ENCODE peak calls at places on chromosome 1, in six cellular contexts. One of them, this sample, is unnamed.

GRCh38 chr1:189769448-189769847 is 708.2 kb downstream of the BRINP3 start:
- DNase-seq in A549: no peak
- DNase-seq in endothelial cell of umbilical vein: no peak
- DNase-seq in K562: no peak
- DNase-seq in GM12878: no peak
- DNase-seq in HepG2: no peak
- DNase-seq in this sample: no peak

GRCh38 chr1:220371324-220371723 is 99.1 kb upstream of the RAB3GAP2 start:
- DNase-seq in A549: no peak
- DNase-seq in endothelial cell of umbilical vein: no peak
- DNase-seq in K562: no peak
- DNase-seq in GM12878: no peak
- DNase-seq in HepG2: no peak
- DNase-seq in this sample: no peak

GRCh38 chr1:204509186-204509635 is 7.0 kb upstream of the MDM4 start:
- DNase-seq in A549: no peak
- DNase-seq in endothelial cell of umbilical vein: no peak
- DNase-seq in K562: no peak
- DNase-seq in GM12878: no peak
- DNase-seq in HepG2: peak; percentile 38
- DNase-seq in this sample: no peak

GRCh38 chr1:54348700-54349021 is 57.5 kb downstream of the SSBP3 start:
- DNase-seq in A549: no peak
- DNase-seq in endothelial cell of umbilical vein: no peak
- DNase-seq in K562: no peak
- DNase-seq in GM12878: no peak
- DNase-seq in HepG2: no peak
- DNase-seq in this sample: no peak

GRCh38 chr1:67372898-67373297 is 57.3 kb downstream of the SERBP1 start:
- DNase-seq in A549: no peak
- DNase-seq in endothelial cell of umbilical vein: no peak
- DNase-seq in K562: no peak
- DNase-seq in GM12878: no peak
- DNase-seq in HepG2: no peak
- DNase-seq in this sample: no peak

GRCh38 chr1:186143521-186143920 is 231.5 kb downstream of the TPR start:
- DNase-seq in A549: no peak
- DNase-seq in endothelial cell of umbilical vein: no peak
- DNase-seq in K562: no peak
- DNase-seq in GM12878: no peak
- DNase-seq in HepG2: no peak
- DNase-seq in this sample: no peak

GRCh38 chr1:169106921-169107672 is 607 bp downstream of the ATP1B1 start:
- DNase-seq in A549: no peak
- DNase-seq in endothelial cell of umbilical vein: peak; percentile 52
- DNase-seq in K562: peak; percentile 36
- DNase-seq in GM12878: no peak
- DNase-seq in HepG2: no peak
- DNase-seq in this sample: peak; percentile 62

GRCh38 chr1:27290586-27290985 is 31.4 kb upstream of the TMEM222 start:
- DNase-seq in A549: no peak
- DNase-seq in endothelial cell of umbilical vein: no peak
- DNase-seq in K562: no peak
- DNase-seq in GM12878: no peak
- DNase-seq in HepG2: no peak
- DNase-seq in this sample: no peak

GRCh38 chr1:11736746-11737639 is 1.1 kb downstream of the AGTRAP start:
- DNase-seq in A549: peak; percentile 63
- DNase-seq in endothelial cell of umbilical vein: peak; percentile 46
- DNase-seq in K562: peak; percentile 47
- DNase-seq in GM12878: no peak
- DNase-seq in HepG2: peak; percentile 65
- DNase-seq in this sample: peak; percentile 34

GRCh38 chr1:85555867-85556577 is 24.5 kb upstream of the CCN1 start:
- DNase-seq in A549: no peak
- DNase-seq in endothelial cell of umbilical vein: no peak
- DNase-seq in K562: no peak
- DNase-seq in GM12878: no peak
- DNase-seq in HepG2: no peak
- DNase-seq in this sample: no peak

GRCh38 chr1:3929122-3929521 is 29.1 kb upstream of the C1orf174 start:
- DNase-seq in A549: no peak
- DNase-seq in endothelial cell of umbilical vein: no peak
- DNase-seq in K562: no peak
- DNase-seq in GM12878: no peak
- DNase-seq in HepG2: no peak
- DNase-seq in this sample: no peak

GRCh38 chr1:230328342-230329015 is 97.7 kb downstream of the PGBD5 start:
- DNase-seq in A549: peak; percentile 14
- DNase-seq in endothelial cell of umbilical vein: no peak
- DNase-seq in K562: no peak
- DNase-seq in GM12878: no peak
- DNase-seq in HepG2: no peak
- DNase-seq in this sample: no peak

GRCh38 chr1:160665330-160666078 is 18.7 kb upstream of the SLAMF1 start:
- DNase-seq in A549: no peak
- DNase-seq in endothelial cell of umbilical vein: no peak
- DNase-seq in K562: peak; percentile 29
- DNase-seq in GM12878: no peak
- DNase-seq in HepG2: no peak
- DNase-seq in this sample: peak; percentile 89

GRCh38 chr1:214593158-214593557 is 9.8 kb upstream of the CENPF start:
- DNase-seq in A549: no peak
- DNase-seq in endothelial cell of umbilical vein: no peak
- DNase-seq in K562: no peak
- DNase-seq in GM12878: no peak
- DNase-seq in HepG2: no peak
- DNase-seq in this sample: no peak

GRCh38 chr1:204376919-204377799 is 17.4 kb upstream of the PLEKHA6 start:
- DNase-seq in A549: peak; percentile 92
- DNase-seq in endothelial cell of umbilical vein: peak; percentile 64
- DNase-seq in K562: no peak
- DNase-seq in GM12878: no peak
- DNase-seq in HepG2: peak; percentile 79
- DNase-seq in this sample: no peak

GRCh38 chr1:11979453-11979817 is 809 bp upstream of the MFN2 start:
- DNase-seq in A549: no peak
- DNase-seq in endothelial cell of umbilical vein: no peak
- DNase-seq in K562: no peak
- DNase-seq in GM12878: no peak
- DNase-seq in HepG2: no peak
- DNase-seq in this sample: no peak

GRCh38 chr1:183932412-183932811 is 105.1 kb downstream of the COLGALT2 start:
- DNase-seq in A549: no peak
- DNase-seq in endothelial cell of umbilical vein: peak; percentile 12
- DNase-seq in K562: no peak
- DNase-seq in GM12878: no peak
- DNase-seq in HepG2: no peak
- DNase-seq in this sample: no peak

GRCh38 chr1:154207262-154207661 is 1.1 kb upstream of the CFAP141 start:
- DNase-seq in A549: no peak
- DNase-seq in endothelial cell of umbilical vein: no peak
- DNase-seq in K562: no peak
- DNase-seq in GM12878: no peak
- DNase-seq in HepG2: no peak
- DNase-seq in this sample: no peak

DNA sequence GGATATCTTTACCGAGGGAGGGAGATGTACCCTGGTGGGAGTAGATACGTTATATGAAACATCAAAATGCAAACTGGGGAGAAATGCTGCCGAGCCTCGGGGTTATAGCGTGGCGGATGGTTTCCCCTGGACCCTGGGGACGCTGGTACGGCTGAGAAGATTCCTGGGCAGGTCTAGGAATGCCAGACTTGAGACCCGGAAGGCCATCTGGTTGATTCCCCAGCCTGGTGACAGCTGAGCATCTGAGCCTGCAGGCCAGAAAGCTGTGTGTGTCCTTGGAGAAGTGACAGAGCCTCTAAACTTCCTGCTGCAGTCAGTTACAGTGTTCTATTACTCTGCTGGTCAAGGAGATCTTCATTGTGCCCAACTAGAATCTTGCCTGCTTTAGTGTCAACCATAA is 2.3 kb downstream of the VASH2 start:
- DNase-seq in A549: no peak
- DNase-seq in endothelial cell of umbilical vein: no peak
- DNase-seq in K562: no peak
- DNase-seq in GM12878: no peak
- DNase-seq in HepG2: no peak
- DNase-seq in this sample: no peak
- TF ChIP-seq MYC in A549: no peak
- TF ChIP-seq MYC in endothelial cell of umbilical vein: no peak
- TF ChIP-seq MYC in K562: no peak
- TF ChIP-seq MYC in GM12878: no peak
- TF ChIP-seq MYC in HepG2: no peak
- TF ChIP-seq MYC in this sample: no peak

GRCh38 chr1:49013046-49013445 is 236.4 kb upstream of the BEND5 start:
- DNase-seq in A549: no peak
- DNase-seq in endothelial cell of umbilical vein: no peak
- DNase-seq in K562: no peak
- DNase-seq in GM12878: no peak
- DNase-seq in HepG2: no peak
- DNase-seq in this sample: no peak

DNA sequence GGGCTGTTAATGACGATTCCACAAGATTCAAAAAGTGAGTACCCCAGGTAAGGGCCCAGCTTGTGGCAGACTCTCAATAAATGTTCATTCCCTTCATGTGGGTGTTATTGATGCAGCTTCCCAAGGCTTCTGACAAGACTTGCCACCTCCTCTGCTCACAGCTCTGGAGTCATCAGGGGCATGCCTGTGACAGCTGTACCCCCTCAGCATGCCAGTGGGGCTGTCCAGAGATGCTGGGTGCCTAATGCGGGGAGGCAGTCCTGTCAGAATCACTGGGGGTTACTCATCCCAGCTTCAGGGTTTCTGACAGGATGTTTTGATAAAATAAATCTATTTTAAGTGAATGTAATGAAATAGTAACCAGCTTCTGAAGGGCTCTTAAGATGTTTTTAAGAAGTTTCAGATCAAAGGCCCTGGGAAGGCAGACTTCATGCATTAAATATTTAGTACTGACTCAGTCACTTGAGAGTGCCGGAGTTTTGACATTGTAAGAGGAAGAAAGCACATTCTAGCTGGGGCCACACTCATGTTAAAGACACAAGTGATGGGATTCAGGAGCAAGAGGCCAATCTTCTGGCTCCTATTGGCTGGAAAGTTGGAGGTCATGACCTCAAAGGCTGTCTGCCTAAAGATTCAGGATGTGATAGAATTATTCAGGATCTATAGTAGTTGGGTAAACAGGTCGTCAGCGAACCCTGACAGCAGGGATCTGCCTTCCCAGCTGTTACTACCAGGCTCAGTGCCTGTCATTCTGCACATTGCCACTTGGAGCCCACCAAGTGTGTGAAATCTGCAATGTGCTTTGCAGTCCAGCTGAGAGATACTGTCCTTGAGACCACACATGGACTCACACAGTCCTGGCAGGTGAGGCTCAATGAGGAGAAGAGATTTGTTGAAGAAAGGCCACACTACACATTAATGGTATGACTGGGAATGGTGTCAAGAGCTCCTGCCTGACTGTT is 239.6 kb upstream of the BEND5 start:
- DNase-seq in A549: no peak
- DNase-seq in endothelial cell of umbilical vein: no peak
- DNase-seq in K562: no peak
- DNase-seq in GM12878: no peak
- DNase-seq in HepG2: no peak
- DNase-seq in this sample: no peak
- TF ChIP-seq CTCF in A549: no peak
- TF ChIP-seq CTCF in endothelial cell of umbilical vein: no peak
- TF ChIP-seq CTCF in K562: no peak
- TF ChIP-seq CTCF in GM12878: no peak
- TF ChIP-seq CTCF in HepG2: no peak
- TF ChIP-seq CTCF in this sample: no peak

GRCh38 chr1:111906816-111907215 is 82.7 kb downstream of the KCND3 start:
- DNase-seq in A549: no peak
- DNase-seq in endothelial cell of umbilical vein: no peak
- DNase-seq in K562: no peak
- DNase-seq in GM12878: no peak
- DNase-seq in HepG2: no peak
- DNase-seq in this sample: no peak

GRCh38 chr1:111904478-111905218 is 84.8 kb downstream of the KCND3 start:
- DNase-seq in A549: no peak
- DNase-seq in endothelial cell of umbilical vein: no peak
- DNase-seq in K562: no peak
- DNase-seq in GM12878: no peak
- DNase-seq in HepG2: no peak
- DNase-seq in this sample: no peak

GRCh38 chr1:111906111-111906510 is 83.4 kb downstream of the KCND3 start:
- DNase-seq in A549: no peak
- DNase-seq in endothelial cell of umbilical vein: no peak
- DNase-seq in K562: no peak
- DNase-seq in GM12878: no peak
- DNase-seq in HepG2: no peak
- DNase-seq in this sample: no peak

GRCh38 chr1:111903148-111903857 is 86.2 kb downstream of the KCND3 start:
- DNase-seq in A549: no peak
- DNase-seq in endothelial cell of umbilical vein: no peak
- DNase-seq in K562: no peak
- DNase-seq in GM12878: no peak
- DNase-seq in HepG2: no peak
- DNase-seq in this sample: no peak

DNA sequence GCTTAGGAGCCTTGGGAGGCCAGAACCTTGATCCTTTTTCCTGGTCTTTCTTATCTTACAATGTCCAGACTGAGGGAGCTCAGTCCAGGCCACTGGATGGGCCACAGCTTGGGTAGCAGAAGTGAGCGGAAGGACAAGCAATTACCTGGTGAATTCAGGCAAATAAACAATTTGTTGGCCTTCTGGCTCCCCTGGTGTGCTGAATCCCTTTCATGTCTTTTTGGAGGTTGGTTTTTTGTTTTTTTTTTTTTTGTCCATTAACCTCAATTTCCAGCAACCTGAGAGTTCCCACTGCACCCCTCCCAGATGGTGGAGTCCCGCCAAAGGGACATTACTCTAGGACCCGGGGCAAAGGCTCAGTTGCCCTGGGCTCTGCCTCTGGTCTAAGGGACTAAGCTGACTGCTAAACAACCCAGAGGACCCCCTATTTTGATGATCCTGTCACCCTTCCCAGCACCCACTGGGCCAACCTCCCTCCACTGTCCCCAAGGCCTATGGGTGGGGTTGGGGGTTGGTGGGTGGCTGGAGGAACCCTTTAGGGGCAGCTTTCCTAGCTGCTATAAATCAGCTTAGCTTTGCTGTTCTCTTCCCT is 85.5 kb downstream of the KCND3 start:
- DNase-seq in A549: no peak
- DNase-seq in endothelial cell of umbilical vein: no peak
- DNase-seq in K562: no peak
- DNase-seq in GM12878: no peak
- DNase-seq in HepG2: no peak
- DNase-seq in this sample: no peak
- TF ChIP-seq MYC in A549: no peak
- TF ChIP-seq MYC in endothelial cell of umbilical vein: no peak
- TF ChIP-seq MYC in K562: no peak
- TF ChIP-seq MYC in GM12878: no peak
- TF ChIP-seq MYC in HepG2: no peak
- TF ChIP-seq MYC in this sample: no peak

DNA sequence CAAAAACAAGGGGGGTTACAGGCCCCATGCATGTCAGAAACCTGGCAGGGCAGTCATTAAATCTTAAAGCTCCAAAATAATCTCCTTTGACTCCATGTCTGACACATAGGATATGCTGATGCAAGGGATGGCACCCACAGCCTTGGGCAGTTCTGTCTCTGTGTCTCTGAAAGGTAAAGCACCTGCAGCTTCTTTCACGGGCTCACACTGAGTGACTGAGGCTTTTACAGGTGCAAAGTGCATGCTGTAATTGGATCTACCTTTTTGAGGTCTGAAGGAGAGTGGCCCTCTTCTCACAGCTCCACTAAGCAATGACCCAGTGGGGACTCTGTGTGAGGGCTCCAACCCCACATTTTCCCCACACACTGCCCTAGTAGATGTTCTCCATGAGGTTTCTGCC is 1309.0 kb upstream of the B3GALT2 start:
- DNase-seq in A549: no peak
- DNase-seq in endothelial cell of umbilical vein: no peak
- DNase-seq in K562: no peak
- DNase-seq in GM12878: no peak
- DNase-seq in HepG2: no peak
- DNase-seq in this sample: no peak
- TF ChIP-seq CTCF in A549: no peak
- TF ChIP-seq CTCF in endothelial cell of umbilical vein: no peak
- TF ChIP-seq CTCF in K562: no peak
- TF ChIP-seq CTCF in GM12878: no peak
- TF ChIP-seq CTCF in HepG2: no peak
- TF ChIP-seq CTCF in this sample: no peak